ENCODE peak calls at places on chromosomes 7 and 10, in five cellular contexts. B, D, F, I and Q are unnamed samples.

GRCh38 chr7:105014725-105015630 is 973 bp downstream of the KMT2E start:
- DNase-seq in D (peak; percentile 63), F (peak; percentile 79), I (peak; percentile 78), B (no peak), Q (no peak)

GRCh38 chr10:110553905-110554304 is 13.6 kb upstream of the SMC3 start:
- DNase-seq in D (no peak), F (no peak), I (no peak), B (no peak), Q (no peak)

GRCh38 chr7:135991322-135991721 is 14.2 kb upstream of the MTPN start:
- DNase-seq in I (no peak), F (no peak), D (no peak), B (no peak), Q (no peak)

GRCh38 chr7:157928808-157929425 is 592.1 kb downstream of the DNAJB6 start:
- DNase-seq in I (no peak), B (no peak), F (no peak), D (no peak), Q (no peak)

GRCh38 chr10:11896549-11897200 is 73.5 kb downstream of the PROSER2 start:
- DNase-seq in B (no peak), D (no peak), I (no peak), F (no peak), Q (no peak)

GRCh38 chr10:103451871-103452713 is at the start of gene CALHM2:
- DNase-seq in D (peak; percentile 73), I (peak; percentile 67), B (peak; percentile 80), F (peak; percentile 65), Q (no peak)

GRCh38 chr7:73437699-73438416 is 4.3 kb downstream of the FZD9 start:
- DNase-seq in F (no peak), I (no peak), D (no peak), B (no peak), Q (no peak)

GRCh38 chr7:100220833-100221718 is 1.3 kb downstream of the PVRIG start:
- DNase-seq in B (no peak), D (no peak), F (peak; percentile 97), I (peak; percentile 68), Q (no peak)

GRCh38 chr10:86070278-86070677 is 296.3 kb downstream of the GRID1 start:
- DNase-seq in B (no peak), D (no peak), I (no peak), F (no peak), Q (no peak)

GRCh38 chr7:680411-681127 is 45.9 kb upstream of the DNAAF5 start:
- DNase-seq in B (no peak), F (no peak), D (no peak), I (no peak), Q (no peak)

GRCh38 chr7:55572378-55573233 is at the start of gene VOPP1:
- DNase-seq in D (peak; percentile 61), I (peak; percentile 70), B (peak; percentile 69), F (peak; percentile 81), Q (no peak)

GRCh38 chr7:136033413-136034031 is 56.4 kb upstream of the MTPN start:
- DNase-seq in I (peak; percentile 16), D (peak; percentile 41), B (peak; percentile 24), F (no peak), Q (no peak)

GRCh38 chr7:101911800-101912705 is 94.6 kb downstream of the CUX1 start:
- DNase-seq in F (no peak), D (peak; percentile 87), I (peak; percentile 44), B (peak; percentile 53), Q (no peak)

GRCh38 chr7:117145952-117146475 is 176.8 kb downstream of the WNT2 start:
- DNase-seq in B (no peak), F (no peak), I (no peak), D (no peak), Q (no peak)

GRCh38 chr7:6375346-6376101 is 72.2 kb downstream of the DAGLB start:
- DNase-seq in B (no peak), I (no peak), D (no peak), F (peak; percentile 51), Q (no peak)

GRCh38 chr7:24978837-24979469 is 1.0 kb downstream of the OSBPL3 start:
- DNase-seq in F (no peak), I (peak; percentile 28), D (no peak), B (no peak), Q (no peak)

GRCh38 chr7:102395620-102395957 is 574 bp upstream of the PRKRIP1 start:
- DNase-seq in D (no peak), F (no peak), B (no peak), I (no peak), Q (no peak)

GRCh38 chr7:83413425-83413824 is 235.5 kb downstream of the SEMA3E start:
- DNase-seq in D (no peak), B (no peak), I (no peak), F (no peak), Q (no peak)

GRCh38 chr7:24862461-24862860 is 105.2 kb upstream of the GSDME start:
- DNase-seq in B (no peak), F (no peak), D (no peak), I (no peak), Q (no peak)

GRCh38 chr10:124342821-124343170 is 75.9 kb downstream of the OAT start:
- DNase-seq in F (no peak), B (no peak), I (no peak), D (no peak), Q (no peak)

GRCh38 chr10:50506861-50507573 is 116.7 kb downstream of the SGMS1 start:
- DNase-seq in F (no peak), D (no peak), I (no peak), B (peak; percentile 52), Q (no peak)

GRCh38 chr7:52498319-52498718 is 537.1 kb upstream of the POM121L12 start:
- DNase-seq in F (no peak), B (no peak), D (no peak), I (no peak), Q (no peak)

GRCh38 chr7:55342216-55342871 is 22.8 kb upstream of the LANCL2 start:
- DNase-seq in F (no peak), I (no peak), B (no peak), D (no peak), Q (no peak)

GRCh38 chr7:33730958-33731357 is 174.4 kb upstream of the BMPER start:
- DNase-seq in I (no peak), F (no peak), B (no peak), D (no peak), Q (no peak)

GRCh38 chr10:100106865-100107264 is 25.2 kb upstream of the CPN1 start:
- DNase-seq in I (no peak), F (no peak), B (no peak), D (no peak), Q (no peak)

GRCh38 chr10:132784582-132785432 is 1.1 kb downstream of the NKX6-2 start:
- DNase-seq in B (no peak), F (no peak), I (no peak), D (no peak), Q (no peak)

GRCh38 chr10:113386005-113386404 is 166.8 kb upstream of the HABP2 start:
- DNase-seq in D (no peak), F (no peak), I (no peak), B (no peak), Q (peak; percentile 37)

GRCh38 chr10:102504179-102504975 is 605 bp downstream of the SUFU start:
- DNase-seq in I (peak; percentile 29), F (peak; percentile 54), D (peak; percentile 50), B (peak; percentile 26), Q (no peak)

GRCh38 chr10:30639946-30640786 is 10.6 kb upstream of the LYZL2 start:
- DNase-seq in B (no peak), F (peak; percentile 74), I (no peak), D (no peak), Q (peak; percentile 6)

GRCh38 chr10:82148764-82149163 is 273.8 kb downstream of the NRG3 start:
- DNase-seq in D (no peak), B (no peak), F (no peak), I (no peak), Q (no peak)

GRCh38 chr10:21191512-21191911 is 294.4 kb upstream of the NEBL start:
- DNase-seq in I (no peak), D (no peak), B (no peak), F (no peak), Q (peak; percentile 53)

GRCh38 chr10:30188101-30188500 is 128.7 kb upstream of the JCAD start:
- DNase-seq in D (no peak), F (no peak), B (no peak), I (no peak), Q (no peak)

GRCh38 chr10:52314007-52314821 is at the start of gene DKK1:
- DNase-seq in F (no peak), I (peak; percentile 77), D (no peak), B (peak; percentile 41), Q (peak; percentile 34)

GRCh38 chr7:4851459-4852422 is 10.1 kb downstream of the PAPOLB start:
- DNase-seq in F (no peak), B (no peak), D (no peak), I (no peak), Q (no peak)

GRCh38 chr7:100855515-100855914 is 3.0 kb downstream of the SLC12A9 start:
- DNase-seq in B (no peak), F (no peak), I (no peak), D (no peak), Q (no peak)

GRCh38 chr10:70555371-70555770 is 47.2 kb downstream of the PRF1 start:
- DNase-seq in D (no peak), B (peak; percentile 7), I (no peak), F (no peak), Q (no peak)

GRCh38 chr10:110408203-110408871 is 89.4 kb upstream of the DUSP5 start:
- DNase-seq in I (no peak), B (no peak), D (no peak), F (no peak), Q (peak; percentile 81)

GRCh38 chr10:84308481-84309304 is 19.7 kb upstream of the CCSER2 start:
- DNase-seq in I (peak; percentile 51), D (no peak), B (peak; percentile 44), F (peak; percentile 36), Q (no peak)
- H3K27ac ChIP-seq in I (no peak overlapping the region), D (no peak overlapping the region), B (peak overlapping the region; percentile 77), F (no peak overlapping the region), Q (no peak overlapping the region)

GRCh38 chr7:142523821-142524460 is 225.3 kb upstream of the PRSS1 start:
- DNase-seq in D (no peak), B (no peak), I (no peak), F (no peak), Q (no peak)
- H3K27ac ChIP-seq in D (no peak overlapping the region), B (no peak overlapping the region), I (no peak overlapping the region), F (no peak overlapping the region), Q (no peak overlapping the region)

GRCh38 chr7:151481650-151482505 is 37.8 kb downstream of the RHEB start:
- DNase-seq in B (no peak), D (no peak), F (no peak), I (no peak), Q (no peak)
- H3K27ac ChIP-seq in B (no peak overlapping the region), D (no peak overlapping the region), F (peak overlapping the region; percentile 7), I (peak overlapping the region; percentile 31), Q (no peak overlapping the region)

GRCh38 chr7:28176645-28177044 is 4.0 kb downstream of the JAZF1 start:
- DNase-seq in D (no peak), B (no peak), F (no peak), I (no peak), Q (no peak)
- H3K27ac ChIP-seq in D (no peak overlapping the region), B (peak overlapping the region; percentile 92), F (no peak overlapping the region), I (peak overlapping the region; percentile 26), Q (no peak overlapping the region)

GRCh38 chr10:78253072-78253853 is 219.6 kb downstream of the RPS24 start:
- DNase-seq in B (no peak), F (no peak), D (no peak), I (no peak), Q (no peak)
- H3K27ac ChIP-seq in B (no peak overlapping the region), F (no peak overlapping the region), D (no peak overlapping the region), I (no peak overlapping the region), Q (no peak overlapping the region)

GRCh38 chr7:30634193-30634626 is 39.5 kb downstream of the GARS1 start:
- DNase-seq in I (no peak), D (no peak), F (no peak), B (no peak), Q (no peak)
- H3K27ac ChIP-seq in I (no peak overlapping the region), D (no peak overlapping the region), F (no peak overlapping the region), B (no peak overlapping the region), Q (no peak overlapping the region)

GRCh38 chr10:7159928-7160327 is 250.9 kb downstream of the SFMBT2 start:
- DNase-seq in F (peak; percentile 7), B (no peak), I (no peak), D (no peak), Q (no peak)
- H3K27ac ChIP-seq in F (no peak overlapping the region), B (no peak overlapping the region), I (no peak overlapping the region), D (no peak overlapping the region), Q (no peak overlapping the region)